ENCODE peak calls at places on chromosome 21, in five cellular contexts. W is NCI-H1105 treated with DMSO at 0.1 percent for 48 hours, C is fibroblast of the aortic adventitia, U is adipocyte, F is HS-27A. G is an unnamed sample.

GRCh38 chr21:24200052-24200451 is 1407.2 kb downstream of the MRPL39 start:
- DNase-seq in W (no peak), C (no peak), U (no peak), F (no peak), G (no peak)

GRCh38 chr21:36099000-36099399 is 29.2 kb downstream of the CBR1 start:
- DNase-seq in W (no peak), C (no peak), U (no peak), F (no peak), G (no peak)

GRCh38 chr21:36461918-36462486 is 17.9 kb downstream of the CLDN14 start:
- DNase-seq in W (no peak), C (no peak), U (no peak), F (no peak), G (no peak)

GRCh38 chr21:33402011-33402979 is 918 bp upstream of the IFNGR2 start:
- DNase-seq in W (no peak), C (peak), U (no peak), F (peak), G (no peak)

GRCh38 chr21:37675202-37675801 is 241.0 kb downstream of the KCNJ6 start:
- DNase-seq in W (peak), C (peak), U (peak), F (no peak), G (peak)

GRCh38 chr21:26388731-26389231 is 184.3 kb downstream of the CYYR1 start:
- DNase-seq in W (no peak), C (peak), U (peak), F (peak), G (no peak)

GRCh38 chr21:44433791-44434567 is 21.3 kb upstream of the LRRC3 start:
- DNase-seq in W (no peak), C (no peak), U (no peak), F (no peak), G (no peak)

GRCh38 chr21:26522704-26523103 is 50.4 kb downstream of the CYYR1 start:
- DNase-seq in W (no peak), C (no peak), U (no peak), F (no peak), G (no peak)

GRCh38 chr21:42433946-42434551 is 30.3 kb downstream of the UBASH3A start:
- DNase-seq in W (no peak), C (no peak), U (no peak), F (no peak), G (no peak)

GRCh38 chr21:29818520-29818919 is 121.3 kb downstream of the GRIK1 start:
- DNase-seq in W (no peak), C (no peak), U (no peak), F (no peak), G (no peak)

GRCh38 chr21:15592271-15592860 is 137.4 kb upstream of the USP25 start:
- DNase-seq in W (peak), C (peak), U (peak), F (peak), G (peak)

GRCh38 chr21:46185717-46186116 is 1.5 kb upstream of the SPATC1L start:
- DNase-seq in W (no peak), C (no peak), U (no peak), F (no peak), G (no peak)

GRCh38 chr21:39661121-39661520 is 48.4 kb downstream of the B3GALT5 start:
- DNase-seq in W (no peak), C (no peak), U (no peak), F (no peak), G (no peak)

GRCh38 chr21:45538381-45539045 is 3.7 kb downstream of the SLC19A1 start:
- DNase-seq in W (no peak), C (no peak), U (no peak), F (no peak), G (no peak)

GRCh38 chr21:22981819-22982218 is 1983.6 kb downstream of the NCAM2 start:
- DNase-seq in W (no peak), C (no peak), U (no peak), F (no peak), G (no peak)

GRCh38 chr21:44867999-44868700 is 5.3 kb downstream of the PTTG1IP start:
- DNase-seq in W (no peak), C (no peak), U (no peak), F (no peak), G (no peak)

GRCh38 chr21:44294391-44295162 is 5.3 kb upstream of the PFKL start:
- DNase-seq in W (no peak), C (peak), U (no peak), F (no peak), G (peak)

GRCh38 chr21:34878940-34879339 is 170.2 kb downstream of the RUNX1 start:
- DNase-seq in W (no peak), C (no peak), U (no peak), F (no peak), G (no peak)

GRCh38 chr21:37257526-37257966 is 9.6 kb downstream of the VPS26C start:
- DNase-seq in W (peak), C (peak), U (peak), F (no peak), G (no peak)

GRCh38 chr21:34620084-34620665 is 5.3 kb upstream of the RCAN1 start:
- DNase-seq in W (no peak), C (no peak), U (no peak), F (no peak), G (no peak)

GRCh38 chr21:32524010-32524719 is 61.2 kb downstream of the TCP10L start:
- DNase-seq in W (no peak), C (peak), U (peak), F (peak), G (no peak)

GRCh38 chr21:41443562-41443961 is 17.5 kb downstream of the MX1 start:
- DNase-seq in W (no peak), C (no peak), U (no peak), F (no peak), G (no peak)

GRCh38 chr21:39124852-39125251 is 58.4 kb downstream of the PSMG1 start:
- DNase-seq in W (no peak), C (no peak), U (no peak), F (no peak), G (no peak)

GRCh38 chr21:41596241-41596925 is 88.4 kb upstream of the TMPRSS2 start:
- DNase-seq in W (no peak), C (no peak), U (no peak), F (no peak), G (no peak)

G was measured in NCI-H1417.